ENCODE peak calls at places on chromosome 13, in five cellular contexts. K, F, B, I and R are unnamed samples.

GRCh38 chr13:30835442-30835841 is 70.6 kb upstream of the MEDAG start:
- ATAC-seq in K (no peak), F (peak; percentile 92), B (no peak), I (no peak), R (no peak)

GRCh38 chr13:81770868-81771505 is 1430.1 kb upstream of the SPRY2 start:
- ATAC-seq in K (no peak), F (no peak), B (no peak), I (no peak), R (no peak)

GRCh38 chr13:32086366-32086765 is 54.8 kb downstream of the FRY start:
- ATAC-seq in K (peak; percentile 48), F (no peak), B (no peak), I (peak; percentile 33), R (no peak)

GRCh38 chr13:110472904-110473563 is 88.5 kb downstream of the RAB20 start:
- ATAC-seq in K (no peak), F (no peak), B (no peak), I (no peak), R (no peak)

GRCh38 chr13:26423634-26424033 is 133.8 kb upstream of the WASF3 start:
- ATAC-seq in K (peak; percentile 94), F (peak; percentile 30), B (no peak), I (peak; percentile 95), R (no peak)

GRCh38 chr13:59664586-59664985 is 499.1 kb downstream of the DIAPH3 start:
- ATAC-seq in K (no peak), F (no peak), B (no peak), I (no peak), R (no peak)

GRCh38 chr13:74424455-74424854 is 290.3 kb upstream of the KLF12 start:
- ATAC-seq in K (no peak), F (no peak), B (no peak), I (no peak), R (no peak)

GRCh38 chr13:83879431-83880171 is 2.7 kb downstream of the SLITRK1 start:
- ATAC-seq in K (no peak), F (no peak), B (no peak), I (no peak), R (no peak)

GRCh38 chr13:112711528-112712265 is 21.9 kb downstream of the ATP11A start:
- ATAC-seq in K (peak; percentile 93), F (peak; percentile 98), B (peak; percentile 13), I (peak; percentile 97), R (peak; percentile 93)

GRCh38 chr13:35995136-35995535 is 136.0 kb downstream of the DCLK1 start:
- ATAC-seq in K (no peak), F (no peak), B (no peak), I (no peak), R (no peak)

GRCh38 chr13:106139942-106140341 is 395.5 kb downstream of the EFNB2 start:
- ATAC-seq in K (no peak), F (no peak), B (no peak), I (no peak), R (no peak)

GRCh38 chr13:25806304-25806974 is 245.4 kb downstream of the SHISA2 start:
- ATAC-seq in K (no peak), F (no peak), B (no peak), I (no peak), R (no peak)

GRCh38 chr13:45325806-45326205 is 15.2 kb downstream of the TPT1 start:
- ATAC-seq in K (peak; percentile 91), F (peak; percentile 78), B (no peak), I (peak; percentile 88), R (peak; percentile 48)

GRCh38 chr13:80630685-80631121 is 289.8 kb upstream of the SPRY2 start:
- ATAC-seq in K (peak; percentile 97), F (no peak), B (no peak), I (peak; percentile 97), R (no peak)

GRCh38 chr13:32045963-32046785 is 14.6 kb downstream of the FRY start:
- ATAC-seq in K (peak; percentile 65), F (peak; percentile 59), B (peak; percentile 71), I (peak; percentile 56), R (no peak)

GRCh38 chr13:111975539-111976473 is 91.1 kb upstream of the SOX1 start:
- ATAC-seq in K (no peak), F (no peak), B (no peak), I (no peak), R (no peak)

GRCh38 chr13:107192289-107192688 is 624.4 kb upstream of the ARGLU1 start:
- ATAC-seq in K (no peak), F (peak; percentile 67), B (no peak), I (no peak), R (no peak)

GRCh38 chr13:48533207-48533499 is 273 bp upstream of the RCBTB2 start:
- ATAC-seq in K (peak; percentile 5), F (peak; percentile 2), B (no peak), I (no peak), R (peak; percentile 6)

GRCh38 chr13:111058796-111059506 is 56.2 kb upstream of the ARHGEF7 start:
- ATAC-seq in K (no peak), F (peak; percentile 17), B (no peak), I (no peak), R (no peak)

GRCh38 chr13:48983331-48983730 is 7.6 kb downstream of the FNDC3A start:
- ATAC-seq in K (peak; percentile 15), F (no peak), B (no peak), I (no peak), R (no peak)

GRCh38 chr13:76803831-76804230 is 82.4 kb downstream of the KCTD12 start:
- ATAC-seq in K (peak; percentile 77), F (no peak), B (no peak), I (no peak), R (no peak)